ENCODE peak calls at places on chromosomes 7 and 10, in nine cellular contexts. One of them, this sample, is unnamed.

GRCh38 chr7:132380065-132380464 is 196.2 kb downstream of the PLXNA4 start:
- ATAC-seq in Right ventricle myocardium superior: peak; percentile 80
- ATAC-seq in natural killer cell: no peak
- ATAC-seq in right lobe of liver: peak; percentile 73
- ATAC-seq in activated T-helper 17 cell treated with anti-CD3 and anti-CD28 coated beads, Interleukin-2, amount 50 U/mL, for 72 hours: no peak
- ATAC-seq in pancreas: peak; percentile 37
- ATAC-seq in central memory CD8-positive, alpha-beta T cell: no peak
- ATAC-seq in CD8-positive, alpha-beta T cell: no peak
- ATAC-seq in stimulated activated naive CD8-positive, alpha-beta T cell treated with anti-CD3 and anti-CD28 coated beads, Interleukin-15, Interleukin-2, amounts not matched to agents 100 U/mL and 50 U/mL, for 24 hours: no peak
- ATAC-seq in this sample: no peak

GRCh38 chr10:86899670-86900276 is 57.6 kb downstream of the MMRN2 start:
- ATAC-seq in Right ventricle myocardium superior: peak; percentile 73
- ATAC-seq in natural killer cell: no peak
- ATAC-seq in right lobe of liver: peak; percentile 93
- ATAC-seq in activated T-helper 17 cell treated with anti-CD3 and anti-CD28 coated beads, Interleukin-2, amount 50 U/mL, for 72 hours: no peak
- ATAC-seq in pancreas: peak; percentile 80
- ATAC-seq in central memory CD8-positive, alpha-beta T cell: no peak
- ATAC-seq in CD8-positive, alpha-beta T cell: no peak
- ATAC-seq in stimulated activated naive CD8-positive, alpha-beta T cell treated with anti-CD3 and anti-CD28 coated beads, Interleukin-15, Interleukin-2, amounts not matched to agents 100 U/mL and 50 U/mL, for 24 hours: no peak
- ATAC-seq in this sample: no peak

GRCh38 chr7:66571568-66571967 is 57.1 kb upstream of the KCTD7 start:
- ATAC-seq in Right ventricle myocardium superior: no peak
- ATAC-seq in natural killer cell: no peak
- ATAC-seq in right lobe of liver: no peak
- ATAC-seq in activated T-helper 17 cell treated with anti-CD3 and anti-CD28 coated beads, Interleukin-2, amount 50 U/mL, for 72 hours: no peak
- ATAC-seq in pancreas: no peak
- ATAC-seq in central memory CD8-positive, alpha-beta T cell: no peak
- ATAC-seq in CD8-positive, alpha-beta T cell: no peak
- ATAC-seq in stimulated activated naive CD8-positive, alpha-beta T cell treated with anti-CD3 and anti-CD28 coated beads, Interleukin-15, Interleukin-2, amounts not matched to agents 100 U/mL and 50 U/mL, for 24 hours: no peak
- ATAC-seq in this sample: no peak

GRCh38 chr7:51467384-51468017 is 150.9 kb upstream of the COBL start:
- ATAC-seq in Right ventricle myocardium superior: no peak
- ATAC-seq in natural killer cell: no peak
- ATAC-seq in right lobe of liver: no peak
- ATAC-seq in activated T-helper 17 cell treated with anti-CD3 and anti-CD28 coated beads, Interleukin-2, amount 50 U/mL, for 72 hours: no peak
- ATAC-seq in pancreas: no peak
- ATAC-seq in central memory CD8-positive, alpha-beta T cell: no peak
- ATAC-seq in CD8-positive, alpha-beta T cell: peak; percentile 76
- ATAC-seq in stimulated activated naive CD8-positive, alpha-beta T cell treated with anti-CD3 and anti-CD28 coated beads, Interleukin-15, Interleukin-2, amounts not matched to agents 100 U/mL and 50 U/mL, for 24 hours: peak; percentile 49
- ATAC-seq in this sample: no peak

GRCh38 chr7:12716134-12716667 is 28.8 kb downstream of the ARL4A start:
- ATAC-seq in Right ventricle myocardium superior: no peak
- ATAC-seq in natural killer cell: no peak
- ATAC-seq in right lobe of liver: no peak
- ATAC-seq in activated T-helper 17 cell treated with anti-CD3 and anti-CD28 coated beads, Interleukin-2, amount 50 U/mL, for 72 hours: no peak
- ATAC-seq in pancreas: no peak
- ATAC-seq in central memory CD8-positive, alpha-beta T cell: no peak
- ATAC-seq in CD8-positive, alpha-beta T cell: no peak
- ATAC-seq in stimulated activated naive CD8-positive, alpha-beta T cell treated with anti-CD3 and anti-CD28 coated beads, Interleukin-15, Interleukin-2, amounts not matched to agents 100 U/mL and 50 U/mL, for 24 hours: no peak
- ATAC-seq in this sample: no peak

GRCh38 chr7:28272461-28272877 is 91.9 kb upstream of the JAZF1 start:
- ATAC-seq in Right ventricle myocardium superior: peak; percentile 80
- ATAC-seq in natural killer cell: peak; percentile 71
- ATAC-seq in right lobe of liver: peak; percentile 94
- ATAC-seq in activated T-helper 17 cell treated with anti-CD3 and anti-CD28 coated beads, Interleukin-2, amount 50 U/mL, for 72 hours: no peak
- ATAC-seq in pancreas: peak; percentile 72
- ATAC-seq in central memory CD8-positive, alpha-beta T cell: no peak
- ATAC-seq in CD8-positive, alpha-beta T cell: peak; percentile 29
- ATAC-seq in stimulated activated naive CD8-positive, alpha-beta T cell treated with anti-CD3 and anti-CD28 coated beads, Interleukin-15, Interleukin-2, amounts not matched to agents 100 U/mL and 50 U/mL, for 24 hours: no peak
- ATAC-seq in this sample: peak; percentile 73

GRCh38 chr10:125037145-125037544 is 95.2 kb downstream of the ZRANB1 start:
- ATAC-seq in Right ventricle myocardium superior: peak; percentile 36
- ATAC-seq in natural killer cell: no peak
- ATAC-seq in right lobe of liver: peak; percentile 36
- ATAC-seq in activated T-helper 17 cell treated with anti-CD3 and anti-CD28 coated beads, Interleukin-2, amount 50 U/mL, for 72 hours: no peak
- ATAC-seq in pancreas: peak; percentile 62
- ATAC-seq in central memory CD8-positive, alpha-beta T cell: no peak
- ATAC-seq in CD8-positive, alpha-beta T cell: no peak
- ATAC-seq in stimulated activated naive CD8-positive, alpha-beta T cell treated with anti-CD3 and anti-CD28 coated beads, Interleukin-15, Interleukin-2, amounts not matched to agents 100 U/mL and 50 U/mL, for 24 hours: no peak
- ATAC-seq in this sample: no peak

GRCh38 chr7:134622303-134622995 is 24.2 kb upstream of the BPGM start:
- ATAC-seq in Right ventricle myocardium superior: no peak
- ATAC-seq in natural killer cell: no peak
- ATAC-seq in right lobe of liver: no peak
- ATAC-seq in activated T-helper 17 cell treated with anti-CD3 and anti-CD28 coated beads, Interleukin-2, amount 50 U/mL, for 72 hours: no peak
- ATAC-seq in pancreas: no peak
- ATAC-seq in central memory CD8-positive, alpha-beta T cell: no peak
- ATAC-seq in CD8-positive, alpha-beta T cell: no peak
- ATAC-seq in stimulated activated naive CD8-positive, alpha-beta T cell treated with anti-CD3 and anti-CD28 coated beads, Interleukin-15, Interleukin-2, amounts not matched to agents 100 U/mL and 50 U/mL, for 24 hours: no peak
- ATAC-seq in this sample: no peak

GRCh38 chr7:141184532-141185190 is 110.8 kb downstream of the TMEM178B start:
- ATAC-seq in Right ventricle myocardium superior: no peak
- ATAC-seq in natural killer cell: no peak
- ATAC-seq in right lobe of liver: no peak
- ATAC-seq in activated T-helper 17 cell treated with anti-CD3 and anti-CD28 coated beads, Interleukin-2, amount 50 U/mL, for 72 hours: no peak
- ATAC-seq in pancreas: no peak
- ATAC-seq in central memory CD8-positive, alpha-beta T cell: no peak
- ATAC-seq in CD8-positive, alpha-beta T cell: no peak
- ATAC-seq in stimulated activated naive CD8-positive, alpha-beta T cell treated with anti-CD3 and anti-CD28 coated beads, Interleukin-15, Interleukin-2, amounts not matched to agents 100 U/mL and 50 U/mL, for 24 hours: no peak
- ATAC-seq in this sample: peak; percentile 64

GRCh38 chr10:72050873-72051272 is 37.5 kb downstream of the SPOCK2 start:
- ATAC-seq in Right ventricle myocardium superior: peak; percentile 40
- ATAC-seq in natural killer cell: no peak
- ATAC-seq in right lobe of liver: no peak
- ATAC-seq in activated T-helper 17 cell treated with anti-CD3 and anti-CD28 coated beads, Interleukin-2, amount 50 U/mL, for 72 hours: no peak
- ATAC-seq in pancreas: no peak
- ATAC-seq in central memory CD8-positive, alpha-beta T cell: no peak
- ATAC-seq in CD8-positive, alpha-beta T cell: no peak
- ATAC-seq in stimulated activated naive CD8-positive, alpha-beta T cell treated with anti-CD3 and anti-CD28 coated beads, Interleukin-15, Interleukin-2, amounts not matched to agents 100 U/mL and 50 U/mL, for 24 hours: no peak
- ATAC-seq in this sample: no peak

GRCh38 chr10:105023706-105024105 is 382.6 kb downstream of the SORCS3 start:
- ATAC-seq in Right ventricle myocardium superior: no peak
- ATAC-seq in natural killer cell: no peak
- ATAC-seq in right lobe of liver: no peak
- ATAC-seq in activated T-helper 17 cell treated with anti-CD3 and anti-CD28 coated beads, Interleukin-2, amount 50 U/mL, for 72 hours: no peak
- ATAC-seq in pancreas: no peak
- ATAC-seq in central memory CD8-positive, alpha-beta T cell: no peak
- ATAC-seq in CD8-positive, alpha-beta T cell: no peak
- ATAC-seq in stimulated activated naive CD8-positive, alpha-beta T cell treated with anti-CD3 and anti-CD28 coated beads, Interleukin-15, Interleukin-2, amounts not matched to agents 100 U/mL and 50 U/mL, for 24 hours: no peak
- ATAC-seq in this sample: no peak

GRCh38 chr7:42152353-42153205 is 84.4 kb downstream of the GLI3 start:
- ATAC-seq in Right ventricle myocardium superior: peak; percentile 31
- ATAC-seq in natural killer cell: no peak
- ATAC-seq in right lobe of liver: no peak
- ATAC-seq in activated T-helper 17 cell treated with anti-CD3 and anti-CD28 coated beads, Interleukin-2, amount 50 U/mL, for 72 hours: no peak
- ATAC-seq in pancreas: no peak
- ATAC-seq in central memory CD8-positive, alpha-beta T cell: no peak
- ATAC-seq in CD8-positive, alpha-beta T cell: no peak
- ATAC-seq in stimulated activated naive CD8-positive, alpha-beta T cell treated with anti-CD3 and anti-CD28 coated beads, Interleukin-15, Interleukin-2, amounts not matched to agents 100 U/mL and 50 U/mL, for 24 hours: no peak
- ATAC-seq in this sample: no peak

GRCh38 chr7:104943502-104944343 is 70.3 kb upstream of the KMT2E start:
- ATAC-seq in Right ventricle myocardium superior: peak; percentile 30
- ATAC-seq in natural killer cell: peak; percentile 58
- ATAC-seq in right lobe of liver: peak; percentile 42
- ATAC-seq in activated T-helper 17 cell treated with anti-CD3 and anti-CD28 coated beads, Interleukin-2, amount 50 U/mL, for 72 hours: peak; percentile 51
- ATAC-seq in pancreas: peak; percentile 73
- ATAC-seq in central memory CD8-positive, alpha-beta T cell: peak; percentile 24
- ATAC-seq in CD8-positive, alpha-beta T cell: peak; percentile 24
- ATAC-seq in stimulated activated naive CD8-positive, alpha-beta T cell treated with anti-CD3 and anti-CD28 coated beads, Interleukin-15, Interleukin-2, amounts not matched to agents 100 U/mL and 50 U/mL, for 24 hours: peak; percentile 72
- ATAC-seq in this sample: peak; percentile 71

GRCh38 chr10:44939691-44940401 is 19.8 kb upstream of the RASSF4 start:
- ATAC-seq in Right ventricle myocardium superior: no peak
- ATAC-seq in natural killer cell: no peak
- ATAC-seq in right lobe of liver: peak; percentile 76
- ATAC-seq in activated T-helper 17 cell treated with anti-CD3 and anti-CD28 coated beads, Interleukin-2, amount 50 U/mL, for 72 hours: no peak
- ATAC-seq in pancreas: peak; percentile 60
- ATAC-seq in central memory CD8-positive, alpha-beta T cell: no peak
- ATAC-seq in CD8-positive, alpha-beta T cell: no peak
- ATAC-seq in stimulated activated naive CD8-positive, alpha-beta T cell treated with anti-CD3 and anti-CD28 coated beads, Interleukin-15, Interleukin-2, amounts not matched to agents 100 U/mL and 50 U/mL, for 24 hours: no peak
- ATAC-seq in this sample: no peak

GRCh38 chr7:66140924-66141323 is 26.3 kb downstream of the CRCP start:
- ATAC-seq in Right ventricle myocardium superior: peak; percentile 80
- ATAC-seq in natural killer cell: no peak
- ATAC-seq in right lobe of liver: peak; percentile 70
- ATAC-seq in activated T-helper 17 cell treated with anti-CD3 and anti-CD28 coated beads, Interleukin-2, amount 50 U/mL, for 72 hours: no peak
- ATAC-seq in pancreas: peak; percentile 79
- ATAC-seq in central memory CD8-positive, alpha-beta T cell: no peak
- ATAC-seq in CD8-positive, alpha-beta T cell: no peak
- ATAC-seq in stimulated activated naive CD8-positive, alpha-beta T cell treated with anti-CD3 and anti-CD28 coated beads, Interleukin-15, Interleukin-2, amounts not matched to agents 100 U/mL and 50 U/mL, for 24 hours: no peak
- ATAC-seq in this sample: no peak

GRCh38 chr10:132884691-132885271 is 57.6 kb downstream of the CFAP46 start:
- ATAC-seq in Right ventricle myocardium superior: no peak
- ATAC-seq in natural killer cell: no peak
- ATAC-seq in right lobe of liver: no peak
- ATAC-seq in activated T-helper 17 cell treated with anti-CD3 and anti-CD28 coated beads, Interleukin-2, amount 50 U/mL, for 72 hours: no peak
- ATAC-seq in pancreas: no peak
- ATAC-seq in central memory CD8-positive, alpha-beta T cell: no peak
- ATAC-seq in CD8-positive, alpha-beta T cell: no peak
- ATAC-seq in stimulated activated naive CD8-positive, alpha-beta T cell treated with anti-CD3 and anti-CD28 coated beads, Interleukin-15, Interleukin-2, amounts not matched to agents 100 U/mL and 50 U/mL, for 24 hours: no peak
- ATAC-seq in this sample: no peak

GRCh38 chr10:65501259-65501658 is 1424.6 kb upstream of the LRRTM3 start:
- ATAC-seq in Right ventricle myocardium superior: no peak
- ATAC-seq in natural killer cell: no peak
- ATAC-seq in right lobe of liver: peak; percentile 94
- ATAC-seq in activated T-helper 17 cell treated with anti-CD3 and anti-CD28 coated beads, Interleukin-2, amount 50 U/mL, for 72 hours: peak; percentile 100
- ATAC-seq in pancreas: peak; percentile 100
- ATAC-seq in central memory CD8-positive, alpha-beta T cell: no peak
- ATAC-seq in CD8-positive, alpha-beta T cell: no peak
- ATAC-seq in stimulated activated naive CD8-positive, alpha-beta T cell treated with anti-CD3 and anti-CD28 coated beads, Interleukin-15, Interleukin-2, amounts not matched to agents 100 U/mL and 50 U/mL, for 24 hours: no peak
- ATAC-seq in this sample: no peak

GRCh38 chr7:99365318-99366141 is 9.0 kb upstream of the ARPC1B start:
- ATAC-seq in Right ventricle myocardium superior: peak; percentile 65
- ATAC-seq in natural killer cell: peak; percentile 57
- ATAC-seq in right lobe of liver: peak; percentile 91
- ATAC-seq in activated T-helper 17 cell treated with anti-CD3 and anti-CD28 coated beads, Interleukin-2, amount 50 U/mL, for 72 hours: peak; percentile 89
- ATAC-seq in pancreas: peak; percentile 90
- ATAC-seq in central memory CD8-positive, alpha-beta T cell: peak; percentile 62
- ATAC-seq in CD8-positive, alpha-beta T cell: peak; percentile 94
- ATAC-seq in stimulated activated naive CD8-positive, alpha-beta T cell treated with anti-CD3 and anti-CD28 coated beads, Interleukin-15, Interleukin-2, amounts not matched to agents 100 U/mL and 50 U/mL, for 24 hours: peak; percentile 82
- ATAC-seq in this sample: peak; percentile 74

This sample was measured in stimulated activated memory B cell treated with anti-CD40 and anti-IgM and Interleukin-4, amounts not matched to agents 10 μg/mL and 1 μg/mL and 100 μg/mL, for 72 hours.